ENCODE peak calls at places on chromosomes 7 and 10, in nine cellular contexts. V, C, E, H, L, P, N, O and W are unnamed samples.
A peak's percentile ranks its signal among the peaks of the same experiment; 100 is the strongest.

GRCh38 chr10:128567561-128567960 is 441.3 kb upstream of the MKI67 start:
- DNase-seq in O (peak; percentile 22), N (no peak), C (no peak), V (no peak), P (no peak), E (no peak), L (no peak), H (no peak), W (no peak)

GRCh38 chr10:93091960-93092359 is 18.3 kb downstream of the CYP26A1 start:
- DNase-seq in L (no peak), H (no peak), E (no peak), N (no peak), O (no peak), V (no peak), P (no peak), C (no peak), W (no peak)

GRCh38 chr10:102243304-102243703 is 2.0 kb upstream of the PITX3 start:
- DNase-seq in N (no peak), H (no peak), L (no peak), C (no peak), O (no peak), V (no peak), E (peak; percentile 83), P (no peak), W (no peak)

GRCh38 chr10:29559996-29560395 is 74.8 kb downstream of the SVIL start:
- DNase-seq in H (no peak), O (no peak), N (no peak), V (no peak), C (no peak), E (no peak), L (no peak), P (no peak), W (no peak)

GRCh38 chr10:119383174-119383856 is 159.2 kb downstream of the RGS10 start:
- DNase-seq in V (no peak), N (no peak), P (no peak), C (no peak), H (no peak), O (no peak), L (no peak), E (no peak), W (no peak)

GRCh38 chr7:6446977-6447588 is 671 bp downstream of the DAGLB start:
- DNase-seq in N (peak; percentile 76), P (peak; percentile 62), H (peak; percentile 52), V (peak; percentile 70), C (peak; percentile 77), L (peak; percentile 88), E (peak; percentile 87), O (peak; percentile 47), W (peak; percentile 87)

GRCh38 chr10:114995468-114995867 is 57.5 kb downstream of the TRUB1 start:
- DNase-seq in O (no peak), P (no peak), L (no peak), H (no peak), V (no peak), C (no peak), N (no peak), E (peak; percentile 61), W (no peak)

GRCh38 chr7:14013880-14014279 is 24.4 kb upstream of the ETV1 start:
- DNase-seq in L (no peak), H (no peak), V (no peak), N (no peak), O (no peak), E (peak; percentile 11), C (no peak), P (no peak), W (no peak)

GRCh38 chr7:68031180-68031943 is 1034.7 kb downstream of the TYW1 start:
- DNase-seq in E (no peak), V (no peak), L (no peak), H (no peak), O (no peak), N (no peak), C (no peak), P (no peak), W (no peak)

GRCh38 chr7:13904689-13905088 is 84.8 kb downstream of the ETV1 start:
- DNase-seq in O (no peak), C (no peak), N (no peak), P (no peak), V (no peak), E (peak; percentile 77), H (no peak), L (no peak), W (no peak)

GRCh38 chr7:125255793-125256192 is 326.2 kb upstream of the POT1 start:
- DNase-seq in E (no peak), O (no peak), P (no peak), V (no peak), H (no peak), C (no peak), N (no peak), L (no peak), W (no peak)

GRCh38 chr10:12969951-12970350 is 31.6 kb downstream of the CCDC3 start:
- DNase-seq in O (no peak), C (no peak), E (no peak), V (no peak), P (no peak), N (no peak), L (no peak), H (no peak), W (no peak)

GRCh38 chr7:76409537-76409936 is at the start of gene SSC4D:
- DNase-seq in E (no peak), O (peak; percentile 74), C (no peak), N (no peak), P (no peak), L (no peak), H (no peak), V (no peak), W (no peak)

GRCh38 chr10:15121707-15122106 is 24.6 kb downstream of the RPP38 start:
- DNase-seq in E (peak; percentile 44), N (no peak), C (no peak), L (no peak), P (no peak), O (no peak), V (no peak), H (no peak), W (no peak)

GRCh38 chr10:60827791-60828488 is 49.7 kb downstream of the CDK1 start:
- DNase-seq in V (no peak), N (no peak), C (no peak), L (no peak), E (peak; percentile 86), O (peak; percentile 75), P (no peak), H (no peak), W (no peak)

GRCh38 chr10:63593576-63593975 is 72.4 kb downstream of the REEP3 start:
- DNase-seq in E (peak; percentile 22), L (no peak), O (no peak), C (no peak), H (no peak), V (no peak), P (no peak), N (no peak), W (no peak)

GRCh38 chr7:74480861-74481417 is 27.2 kb downstream of the GTF2IRD1 start:
- DNase-seq in E (peak; percentile 51), L (peak; percentile 64), N (no peak), C (peak; percentile 75), P (peak; percentile 44), O (no peak), V (peak; percentile 57), H (no peak), W (peak; percentile 53)

GRCh38 chr10:110498087-110498981 is 627 bp downstream of the DUSP5 start:
- DNase-seq in L (peak; percentile 52), O (peak; percentile 35), E (peak; percentile 48), N (no peak), H (no peak), P (peak; percentile 20), V (peak; percentile 58), C (peak; percentile 79), W (peak; percentile 51)

DNA sequence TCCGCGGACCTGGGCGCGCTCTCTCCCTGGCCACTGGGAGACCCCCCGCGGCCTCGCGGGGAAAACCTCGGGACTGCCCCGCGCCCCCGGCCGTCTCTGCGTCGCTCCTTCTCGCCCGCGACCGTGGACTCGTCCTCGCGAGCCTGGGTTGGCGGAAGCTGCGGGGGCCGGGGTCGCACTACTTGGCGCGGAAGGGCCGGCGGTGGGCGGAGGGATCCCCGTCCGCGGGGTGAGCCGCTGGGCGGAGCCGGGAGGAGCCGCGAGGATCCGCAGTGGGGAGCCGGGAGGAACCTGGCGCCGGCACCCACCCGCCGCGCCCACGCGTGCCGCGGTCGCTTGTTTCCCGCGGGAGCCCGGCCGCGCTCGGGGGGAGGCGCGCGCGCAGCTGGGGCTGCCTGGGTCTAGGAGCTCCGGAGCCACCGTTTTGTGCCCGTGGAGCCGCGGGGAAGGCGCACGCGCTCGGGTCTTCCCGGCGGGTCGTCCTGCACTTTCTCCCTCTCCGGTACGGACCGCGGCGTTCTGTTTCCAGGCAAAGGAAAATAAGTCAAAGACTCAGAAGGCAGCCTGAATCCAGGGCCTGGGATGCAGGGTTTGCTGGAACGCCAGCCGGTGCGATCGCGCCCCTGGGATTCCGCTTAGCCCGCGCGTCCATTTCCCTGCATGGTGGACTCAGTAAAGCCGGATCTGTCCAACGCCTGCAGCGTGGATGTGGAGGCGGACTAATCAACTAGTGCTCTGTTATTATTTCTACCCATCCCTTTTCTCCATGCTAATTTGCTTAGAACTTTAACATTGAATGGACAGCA is 28.7 kb upstream of the KMT2C start:
- DNase-seq in P (peak; percentile 48), H (peak; percentile 50), L (peak; percentile 77), N (peak; percentile 88), E (peak; percentile 72), O (peak; percentile 94), V (peak; percentile 85), C (peak; percentile 91), W (peak; percentile 76)
- TF ChIP-seq POLR2A in P (no peak), H (no peak), L (peak; percentile 75), N (peak; percentile 61), E (no peak), O (peak; percentile 85), V (peak; percentile 65), C (peak; percentile 9), W (no peak)

GRCh38 chr10:84613336-84614021 is 285.1 kb downstream of the CCSER2 start:
- DNase-seq in N (peak; percentile 41), V (no peak), E (no peak), L (peak; percentile 18), H (peak; percentile 53), C (no peak), P (no peak), O (peak; percentile 33), W (no peak)
- TF ChIP-seq CTCF in N (peak; percentile 62), V (no peak), E (peak; percentile 30), L (peak; percentile 36), H (peak; percentile 60), C (no peak), P (peak; percentile 12), O (peak; percentile 65), W (no peak)

GRCh38 chr7:121558288-121558687 is 162.2 kb upstream of the FAM3C start:
- DNase-seq in V (no peak), L (no peak), N (no peak), E (no peak), H (no peak), O (peak; percentile 21), P (no peak), C (no peak), W (no peak)
- H3K27ac ChIP-seq in V (no peak overlapping the region), L (no peak overlapping the region), N (no peak overlapping the region), E (no peak overlapping the region), H (no peak overlapping the region), O (no peak overlapping the region), P (no peak overlapping the region), C (no peak overlapping the region), W (no peak overlapping the region)

DNA sequence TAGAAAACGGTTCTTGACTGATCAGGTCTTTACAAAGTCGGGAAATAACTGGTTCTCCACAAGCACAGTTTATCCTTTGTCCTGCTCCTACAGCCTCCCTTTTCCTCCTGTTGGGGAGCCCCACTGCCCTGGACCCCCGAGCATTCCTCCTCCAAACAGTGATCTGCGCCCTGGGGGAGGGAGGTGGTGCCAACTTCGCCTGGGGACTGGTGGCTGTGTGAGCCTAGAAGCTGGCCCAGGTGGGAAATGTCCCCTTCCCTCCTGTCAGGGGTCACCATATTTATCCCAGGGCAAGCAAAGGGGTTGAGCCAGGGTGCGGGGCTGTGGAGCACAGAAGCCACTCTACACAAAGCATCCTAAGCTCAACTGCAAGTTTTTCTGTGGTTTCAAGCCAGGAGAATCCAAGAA is 5.2 kb downstream of the HMX3 start:
- DNase-seq in P (no peak), H (no peak), C (no peak), E (no peak), O (no peak), V (no peak), L (no peak), N (no peak), W (no peak)
- TF ChIP-seq POLR2A in P (no peak), H (no peak), C (no peak), E (no peak), O (peak; percentile 23), V (no peak), L (no peak), N (no peak), W (no peak)